ENCODE peak calls at places on chromosome 18, in six cellular contexts. P is Peyer's patch, H is ascending aorta, C is A549, V is pancreas, O is keratinocyte. B is an unnamed sample. For H3K4me1, the result is how much of the 10 kb centered on the place peaks cover.

GRCh38 chr18:61982475-61982874 is 89.7 kb upstream of the RNF152 start:
- DNase-seq in H (no peak), O (no peak), P (no peak), V (no peak), C (no peak), B (no peak)

GRCh38 chr18:70421471-70421870 is 132.6 kb downstream of the SOCS6 start:
- DNase-seq in V (no peak), P (no peak), C (peak), O (no peak), H (no peak), B (no peak)

GRCh38 chr18:76621782-76622495 is 126.9 kb upstream of the ZNF516 start:
- DNase-seq in C (no peak), H (no peak), V (no peak), O (no peak), P (no peak), B (no peak)

GRCh38 chr18:26547302-26548143 is 830 bp downstream of the KCTD1 start:
- DNase-seq in H (peak), V (peak), P (peak), O (no peak), C (peak), B (peak)

GRCh38 chr18:77058186-77058847 is 74.3 kb downstream of the MBP start:
- DNase-seq in C (no peak), P (peak), O (no peak), V (peak), H (no peak), B (no peak)

GRCh38 chr18:53991202-53991601 is 233.3 kb downstream of the MBD2 start:
- DNase-seq in P (no peak), V (no peak), H (no peak), O (no peak), C (peak), B (no peak)

GRCh38 chr18:58970943-58971799 is 106.5 kb downstream of the ZNF532 start:
- DNase-seq in O (no peak), H (no peak), P (no peak), V (no peak), C (no peak), B (no peak)

GRCh38 chr18:75582406-75582821 is 154.9 kb upstream of the SMIM21 start:
- DNase-seq in V (no peak), C (no peak), P (no peak), H (no peak), O (no peak), B (no peak)

GRCh38 chr18:49168970-49169619 is 218.3 kb upstream of the SMAD7 start:
- DNase-seq in P (no peak), O (no peak), C (no peak), V (peak), H (no peak), B (peak)

GRCh38 chr18:44149706-44150105 is 531.0 kb upstream of the SETBP1 start:
- DNase-seq in P (no peak), V (no peak), H (no peak), O (peak), C (peak), B (no peak)

GRCh38 chr18:43883886-43884285 is 606.6 kb upstream of the SYT4 start:
- DNase-seq in O (no peak), H (no peak), V (no peak), P (no peak), C (no peak), B (no peak)

GRCh38 chr18:62088146-62088545 is 98.7 kb downstream of the PIGN start:
- DNase-seq in O (no peak), C (no peak), V (no peak), P (no peak), H (no peak), B (peak)

GRCh38 chr18:2040279-2040678 is 531.0 kb downstream of the METTL4 start:
- DNase-seq in V (no peak), H (no peak), O (no peak), C (no peak), P (no peak), B (no peak)

GRCh38 chr18:63570721-63571120 is 16.4 kb upstream of the SERPINB13 start:
- DNase-seq in P (no peak), V (no peak), H (no peak), C (no peak), O (no peak), B (no peak)

GRCh38 chr18:3794537-3795348 is 344.8 kb downstream of the TGIF1 start:
- DNase-seq in O (peak), C (peak), P (no peak), H (no peak), V (no peak), B (no peak)

GRCh38 chr18:55859116-55859515 is 271.1 kb upstream of the TCF4 start:
- DNase-seq in V (no peak), H (no peak), P (no peak), O (no peak), C (no peak), B (no peak)

GRCh38 chr18:55858661-55859111 is 270.7 kb upstream of the TCF4 start:
- DNase-seq in C (no peak), P (no peak), O (no peak), V (no peak), H (no peak), B (no peak)

GRCh38 chr18:55861266-55861665 is 273.3 kb upstream of the TCF4 start:
- DNase-seq in O (no peak), C (peak), V (no peak), P (no peak), H (no peak), B (no peak)

GRCh38 chr18:55863876-55864275 is 275.9 kb upstream of the TCF4 start:
- DNase-seq in H (no peak), C (no peak), P (no peak), O (no peak), V (no peak), B (no peak)

DNA sequence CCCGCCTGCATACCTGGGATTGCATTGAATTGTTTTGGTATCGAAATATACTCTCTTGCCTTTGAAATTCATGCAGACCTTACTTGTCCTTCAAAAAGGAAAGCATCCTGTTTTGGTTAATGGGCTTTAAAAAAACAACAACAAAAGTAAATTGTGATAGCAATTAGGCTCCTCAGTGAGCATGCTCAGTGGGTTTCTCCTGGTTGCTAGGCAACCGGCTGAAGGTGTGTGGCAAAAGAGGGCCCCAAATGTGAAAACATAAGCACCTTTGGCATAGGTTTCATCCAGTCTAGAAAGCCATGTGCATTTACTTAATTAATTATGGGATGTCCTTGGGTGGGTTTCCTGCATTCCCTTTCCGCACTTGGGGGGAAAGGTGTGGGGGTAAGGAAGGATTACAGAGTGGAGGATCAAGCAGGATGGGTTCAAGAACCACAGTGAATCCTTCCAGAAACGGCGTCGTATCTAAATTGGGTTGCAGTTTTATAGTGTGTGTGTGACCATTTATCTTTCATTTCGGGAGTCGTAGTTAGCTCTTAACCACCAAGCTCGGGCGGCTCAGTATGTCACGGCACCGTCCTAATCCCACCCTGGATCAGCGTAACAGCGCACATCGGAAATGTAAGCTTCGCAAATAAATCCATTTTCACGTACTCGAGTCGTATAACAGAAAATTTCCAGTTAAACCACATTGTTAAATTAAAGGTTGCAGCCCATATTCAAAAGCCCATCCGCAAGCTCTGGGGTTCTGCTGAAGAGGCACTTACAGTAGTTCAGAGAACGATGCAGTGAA is 274.9 kb upstream of the TCF4 start:
- DNase-seq in P (no peak), H (no peak), O (no peak), C (no peak), V (no peak), B (no peak)
- H3K4me1 ChIP-seq in P (under half), H (under half), O (under half), C (under half), V (under half), B (under half)

DNA sequence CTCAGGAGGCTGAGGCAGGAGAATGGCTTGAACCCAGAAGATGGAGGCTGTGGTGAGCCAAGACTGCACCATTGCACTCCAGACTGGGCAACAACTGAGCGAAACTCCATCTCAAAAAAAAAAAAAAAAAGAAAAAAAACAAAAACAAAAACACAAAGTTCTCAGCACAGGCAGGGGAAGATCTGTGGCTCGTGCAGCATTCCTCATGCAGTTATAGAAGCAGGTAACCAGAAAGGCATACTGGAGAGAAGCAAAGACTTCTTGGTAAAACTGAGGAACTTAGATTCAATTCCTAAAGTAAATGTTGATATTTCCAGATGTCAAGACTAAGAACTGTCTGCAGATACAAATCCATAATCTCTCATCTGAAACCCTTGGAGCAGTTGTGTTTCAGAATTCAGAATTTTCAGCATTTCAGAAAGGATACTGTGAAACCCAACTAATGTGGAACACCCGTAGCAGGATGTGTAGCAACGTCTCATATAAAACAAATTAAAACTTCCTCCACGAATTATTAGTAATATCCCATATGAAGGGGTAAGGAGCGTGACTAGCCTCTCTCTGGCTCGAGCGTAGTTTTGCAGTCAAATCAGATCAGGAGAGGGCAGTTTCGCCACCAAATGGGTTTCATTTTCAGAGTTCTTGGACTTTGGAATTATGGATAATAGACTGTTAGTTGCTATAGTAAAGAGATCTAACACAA is 13.2 kb upstream of the SLC25A52 start:
- DNase-seq in O (no peak), C (no peak), V (no peak), P (no peak), H (no peak), B (no peak)
- H3K27ac ChIP-seq in O (no peak), C (no peak), V (no peak), P (no peak), H (no peak), B (no peak)

DNA sequence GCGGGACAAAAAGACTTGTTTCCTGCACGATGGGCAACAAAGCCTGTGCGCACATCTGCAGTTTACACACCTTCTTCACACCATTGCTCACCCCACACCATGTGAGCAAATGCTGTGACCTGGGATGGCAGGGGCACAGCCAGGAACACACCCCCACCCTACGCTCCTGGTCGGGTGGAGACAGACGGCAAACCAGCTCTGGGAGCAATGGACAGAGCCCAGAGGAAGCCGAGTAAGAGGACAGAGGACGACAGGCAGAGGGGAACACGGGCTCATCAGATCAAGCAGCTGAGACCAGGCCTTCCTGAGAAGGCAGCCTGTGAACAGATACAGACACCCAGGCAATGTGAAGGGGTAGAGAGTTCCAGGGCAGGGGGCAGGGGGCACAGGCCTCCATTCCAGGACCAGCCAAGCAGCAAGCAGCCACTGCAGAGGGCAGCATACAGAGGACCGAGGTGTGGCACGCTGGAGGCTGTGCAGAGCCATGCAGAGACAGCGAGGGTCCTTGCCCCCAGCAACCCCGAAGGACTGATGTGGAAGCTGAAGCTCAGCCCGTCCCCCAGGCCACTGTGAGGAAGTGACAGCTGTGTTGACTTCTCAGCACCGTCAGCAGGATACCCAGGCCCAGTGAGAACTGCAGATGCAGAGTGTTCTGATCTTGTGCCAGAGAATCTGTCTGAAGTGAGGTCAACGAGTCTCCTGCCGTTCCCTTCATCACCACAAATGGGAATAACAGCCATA is 46.2 kb downstream of the PARD6G start:
- DNase-seq in C (no peak), H (no peak), V (no peak), P (no peak), O (no peak), B (no peak)
- H3K4me1 ChIP-seq in C (under half), H (under half), V (under half), P (under half), O (under half), B (under half)

GRCh38 chr18:34772887-34773286 is 62.8 kb downstream of the DTNA start:
- DNase-seq in C (no peak), O (no peak), H (no peak), P (no peak), V (no peak), B (no peak)
- H3K27ac ChIP-seq in C (no peak), O (no peak), H (peak), P (no peak), V (no peak), B (no peak)

GRCh38 chr18:22453337-22453736 is 35.6 kb upstream of the CTAGE1 start:
- DNase-seq in C (no peak), H (no peak), P (no peak), O (no peak), V (no peak), B (no peak)
- H3K4me1 ChIP-seq in C (under half), H (under half), P (under half), O (under half), V (under half), B (under half)

DNA sequence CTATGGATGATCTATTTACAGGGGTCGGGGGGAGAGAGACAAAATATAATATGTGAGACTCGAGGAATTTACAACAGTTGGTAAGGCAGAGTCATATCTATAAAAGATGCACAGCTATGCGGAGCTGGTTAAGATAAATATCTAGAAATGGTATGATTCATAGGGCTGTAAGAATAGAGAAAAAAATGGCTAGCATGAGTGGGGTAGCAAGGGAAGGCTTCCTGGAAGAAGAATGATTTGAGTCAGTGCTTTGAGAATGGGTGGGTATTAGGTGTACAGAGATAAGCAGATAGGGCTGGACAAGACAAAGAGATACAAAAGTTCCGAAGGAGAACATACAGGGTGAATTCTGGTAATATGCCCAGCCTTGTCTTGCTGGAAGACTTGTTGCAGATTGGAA is 291.5 kb upstream of the CCDC68 start:
- DNase-seq in V (no peak), C (no peak), O (no peak), H (no peak), P (no peak), B (no peak)
- H3K27ac ChIP-seq in V (no peak), C (no peak), O (no peak), H (no peak), P (no peak), B (no peak)

GRCh38 chr18:34385306-34385705 is 160.6 kb upstream of the NOL4 start:
- DNase-seq in P (no peak), O (no peak), C (no peak), V (no peak), H (no peak), B (no peak)

GRCh38 chr18:34386803-34387202 is 162.1 kb upstream of the NOL4 start:
- DNase-seq in H (no peak), O (no peak), C (no peak), V (no peak), P (no peak), B (no peak)
- H3K4me1 ChIP-seq in H (under half), O (under half), C (under half), V (under half), P (under half), B (under half)

GRCh38 chr18:10558243-10558966 is 32.6 kb downstream of the NAPG start:
- DNase-seq in V (no peak), C (no peak), P (no peak), O (no peak), H (no peak), B (no peak)
- H3K27ac ChIP-seq in V (no peak), C (no peak), P (no peak), O (no peak), H (no peak), B (no peak)

GRCh38 chr18:36392888-36393287 is 95.4 kb downstream of the FHOD3 start:
- DNase-seq in P (no peak), V (no peak), O (no peak), H (peak), C (no peak), B (no peak)

GRCh38 chr18:36394486-36394885 is 97.0 kb downstream of the FHOD3 start:
- DNase-seq in P (no peak), O (no peak), V (no peak), C (no peak), H (no peak), B (no peak)

GRCh38 chr18:36389811-36390581 is 92.5 kb downstream of the FHOD3 start:
- DNase-seq in O (no peak), C (no peak), V (no peak), P (no peak), H (peak), B (no peak)

GRCh38 chr18:36391426-36392145 is 94.1 kb downstream of the FHOD3 start:
- DNase-seq in P (no peak), C (no peak), O (no peak), V (no peak), H (peak), B (no peak)

DNA sequence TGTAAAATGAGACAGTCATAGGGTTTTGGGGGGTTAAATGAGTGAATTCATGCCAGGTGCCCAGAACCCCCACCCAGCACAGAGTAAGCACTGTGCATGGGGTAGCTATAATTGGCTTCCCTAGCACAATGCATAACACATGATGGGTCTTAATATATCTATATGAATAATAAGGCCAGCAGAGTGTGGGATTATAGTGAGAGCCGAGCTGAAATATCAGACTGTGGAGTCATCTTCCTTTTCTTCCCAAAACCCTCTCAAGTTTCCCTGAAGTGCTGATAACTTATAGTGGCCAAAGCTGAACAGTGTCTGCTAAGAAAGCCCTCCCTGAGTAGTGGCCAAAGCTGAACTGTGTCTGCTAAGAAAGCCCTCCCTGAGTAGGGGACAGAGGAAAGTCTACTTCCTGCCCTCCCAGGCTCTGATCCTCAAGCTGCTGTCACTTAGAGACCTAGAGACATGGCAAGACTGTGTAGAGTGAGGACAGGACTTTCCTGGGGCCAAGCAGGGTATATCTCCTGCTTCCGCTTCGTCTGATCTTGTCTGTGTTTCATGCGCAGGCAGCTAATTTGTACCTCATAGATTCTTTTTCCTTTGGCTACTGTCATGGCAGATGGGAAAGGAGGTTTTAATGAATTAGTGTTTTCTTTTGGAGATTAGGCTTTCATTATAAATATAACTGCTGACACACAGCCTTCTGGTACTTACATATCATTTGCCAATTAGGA is 94.8 kb downstream of the FHOD3 start:
- DNase-seq in C (no peak), P (no peak), O (no peak), H (peak), V (no peak), B (no peak)
- H3K4me1 ChIP-seq in C (under half), P (under half), O (under half), H (under half), V (under half), B (under half)

B was measured in CD4-positive, alpha-beta memory T cell.